ENCODE peak calls at places on chromosomes 2 and 18, in four cellular contexts. One of them, this sample, is unnamed. For H3K36me3 and H3K4me1, the result is how much of the 10 kb centered on the place peaks cover.

GRCh38 chr2:190835303-190835930 is 45.2 kb upstream of the GLS start:
- DNase-seq in left ventricle myocardium inferior: peak
- DNase-seq in PC-3: peak
- DNase-seq in lower lobe of right lung: no peak
- DNase-seq in this sample: no peak

GRCh38 chr2:11129598-11130449 is 25.4 kb upstream of the SLC66A3 start:
- DNase-seq in PC-3: peak
- DNase-seq in lower lobe of right lung: peak
- DNase-seq in left ventricle myocardium inferior: peak
- DNase-seq in this sample: peak

GRCh38 chr2:96601382-96602292 is 36.5 kb downstream of the KANSL3 start:
- DNase-seq in PC-3: no peak
- DNase-seq in left ventricle myocardium inferior: no peak
- DNase-seq in lower lobe of right lung: no peak
- DNase-seq in this sample: no peak

GRCh38 chr2:124607679-124608078 is 582.6 kb downstream of the CNTNAP5 start:
- DNase-seq in PC-3: no peak
- DNase-seq in left ventricle myocardium inferior: no peak
- DNase-seq in lower lobe of right lung: no peak
- DNase-seq in this sample: no peak

GRCh38 chr2:160376576-160376975 is 117.0 kb downstream of the RBMS1 start:
- DNase-seq in lower lobe of right lung: no peak
- DNase-seq in left ventricle myocardium inferior: no peak
- DNase-seq in PC-3: peak
- DNase-seq in this sample: no peak

GRCh38 chr2:96760986-96761832 is 507 bp downstream of the CNNM4 start:
- DNase-seq in lower lobe of right lung: peak
- DNase-seq in left ventricle myocardium inferior: no peak
- DNase-seq in PC-3: peak
- DNase-seq in this sample: peak

GRCh38 chr2:183250061-183250460 is 125.8 kb downstream of the NUP35 start:
- DNase-seq in left ventricle myocardium inferior: no peak
- DNase-seq in PC-3: no peak
- DNase-seq in lower lobe of right lung: no peak
- DNase-seq in this sample: no peak

GRCh38 chr18:6741786-6742185 is 12.3 kb downstream of the ARHGAP28 start:
- DNase-seq in lower lobe of right lung: no peak
- DNase-seq in left ventricle myocardium inferior: no peak
- DNase-seq in PC-3: no peak
- DNase-seq in this sample: no peak

GRCh38 chr18:37483221-37483971 is 82.2 kb downstream of the CELF4 start:
- DNase-seq in left ventricle myocardium inferior: no peak
- DNase-seq in lower lobe of right lung: no peak
- DNase-seq in PC-3: no peak
- DNase-seq in this sample: no peak
- H3K4me3 ChIP-seq in left ventricle myocardium inferior: no peak
- H3K4me3 ChIP-seq in lower lobe of right lung: no peak
- H3K4me3 ChIP-seq in PC-3: no peak
- H3K4me3 ChIP-seq in this sample: no peak

GRCh38 chr2:131044078-131044756 is 49.0 kb downstream of the FAM168B start:
- DNase-seq in left ventricle myocardium inferior: no peak
- DNase-seq in lower lobe of right lung: peak
- DNase-seq in PC-3: no peak
- DNase-seq in this sample: no peak

GRCh38 chr2:131044757-131045150 is 48.5 kb downstream of the FAM168B start:
- DNase-seq in left ventricle myocardium inferior: no peak
- DNase-seq in PC-3: no peak
- DNase-seq in lower lobe of right lung: no peak
- DNase-seq in this sample: no peak

GRCh38 chr2:131045925-131046579 is 47.2 kb downstream of the FAM168B start:
- DNase-seq in lower lobe of right lung: peak
- DNase-seq in PC-3: no peak
- DNase-seq in left ventricle myocardium inferior: no peak
- DNase-seq in this sample: no peak

GRCh38 chr2:131046580-131047274 is 46.5 kb downstream of the FAM168B start:
- DNase-seq in lower lobe of right lung: peak
- DNase-seq in PC-3: no peak
- DNase-seq in left ventricle myocardium inferior: no peak
- DNase-seq in this sample: no peak

GRCh38 chr2:131045286-131045924 is 47.9 kb downstream of the FAM168B start:
- DNase-seq in left ventricle myocardium inferior: no peak
- DNase-seq in PC-3: no peak
- DNase-seq in lower lobe of right lung: no peak
- DNase-seq in this sample: no peak
- H3K36me3 ChIP-seq in left ventricle myocardium inferior: under half
- H3K36me3 ChIP-seq in PC-3: under half
- H3K36me3 ChIP-seq in lower lobe of right lung: under half
- H3K36me3 ChIP-seq in this sample: under half

GRCh38 chr2:74197049-74197448 is 1.4 kb upstream of the MTHFD2 start:
- DNase-seq in lower lobe of right lung: no peak
- DNase-seq in PC-3: no peak
- DNase-seq in left ventricle myocardium inferior: no peak
- DNase-seq in this sample: no peak
- H3K4me1 ChIP-seq in lower lobe of right lung: under half
- H3K4me1 ChIP-seq in PC-3: under half
- H3K4me1 ChIP-seq in left ventricle myocardium inferior: under half
- H3K4me1 ChIP-seq in this sample: under half

DNA sequence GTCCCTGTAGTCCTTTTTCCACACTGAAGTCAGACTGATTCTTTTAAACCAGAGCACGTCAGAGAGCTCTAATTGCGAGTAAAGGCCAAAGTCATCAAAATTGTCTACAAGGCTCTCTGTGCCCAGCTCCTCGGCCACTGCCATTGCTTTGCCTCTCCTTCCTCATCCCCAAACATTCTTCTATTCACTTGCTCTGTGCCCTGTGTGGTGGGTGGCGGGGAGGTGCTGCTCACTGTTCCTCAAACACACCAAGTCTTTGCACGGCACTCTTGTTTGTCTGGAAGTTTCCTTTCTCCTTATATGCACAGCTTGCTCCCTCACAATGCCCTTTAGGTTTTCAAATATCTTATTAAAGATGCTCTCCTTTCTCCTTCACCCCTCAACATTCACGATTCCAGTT is 100.1 kb upstream of the FSHR start:
- DNase-seq in lower lobe of right lung: no peak
- DNase-seq in PC-3: no peak
- DNase-seq in left ventricle myocardium inferior: no peak
- DNase-seq in this sample: no peak
- H3K4me3 ChIP-seq in lower lobe of right lung: no peak
- H3K4me3 ChIP-seq in PC-3: no peak
- H3K4me3 ChIP-seq in left ventricle myocardium inferior: no peak
- H3K4me3 ChIP-seq in this sample: no peak

GRCh38 chr2:223451-223850 is 40.4 kb downstream of the SH3YL1 start:
- DNase-seq in PC-3: no peak
- DNase-seq in lower lobe of right lung: no peak
- DNase-seq in left ventricle myocardium inferior: no peak
- DNase-seq in this sample: no peak
- H3K36me3 ChIP-seq in PC-3: under half
- H3K36me3 ChIP-seq in lower lobe of right lung: half or more
- H3K36me3 ChIP-seq in left ventricle myocardium inferior: half or more
- H3K36me3 ChIP-seq in this sample: under half

DNA sequence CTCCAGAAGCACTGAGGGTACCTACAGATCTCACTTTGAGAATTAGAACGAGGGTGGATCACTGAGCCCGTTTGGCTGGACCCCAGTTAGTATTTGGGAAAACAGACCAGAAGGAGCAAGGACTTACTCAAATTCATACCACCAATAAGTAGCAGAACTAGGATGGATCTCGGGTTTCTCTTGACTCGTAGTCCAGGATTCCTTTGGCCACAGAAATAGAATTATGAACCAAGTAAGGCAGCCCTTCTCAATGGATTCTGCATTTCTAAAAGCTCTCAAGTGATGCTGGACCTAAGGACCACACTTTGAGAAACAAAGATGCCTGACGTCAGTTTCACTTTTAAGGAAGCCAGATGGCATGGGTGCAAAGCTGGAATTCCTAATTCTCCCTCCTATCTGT is 153.0 kb downstream of the KLHL29 start:
- DNase-seq in left ventricle myocardium inferior: no peak
- DNase-seq in lower lobe of right lung: no peak
- DNase-seq in PC-3: no peak
- DNase-seq in this sample: no peak
- H3K4me1 ChIP-seq in left ventricle myocardium inferior: under half
- H3K4me1 ChIP-seq in lower lobe of right lung: under half
- H3K4me1 ChIP-seq in PC-3: under half
- H3K4me1 ChIP-seq in this sample: under half

DNA sequence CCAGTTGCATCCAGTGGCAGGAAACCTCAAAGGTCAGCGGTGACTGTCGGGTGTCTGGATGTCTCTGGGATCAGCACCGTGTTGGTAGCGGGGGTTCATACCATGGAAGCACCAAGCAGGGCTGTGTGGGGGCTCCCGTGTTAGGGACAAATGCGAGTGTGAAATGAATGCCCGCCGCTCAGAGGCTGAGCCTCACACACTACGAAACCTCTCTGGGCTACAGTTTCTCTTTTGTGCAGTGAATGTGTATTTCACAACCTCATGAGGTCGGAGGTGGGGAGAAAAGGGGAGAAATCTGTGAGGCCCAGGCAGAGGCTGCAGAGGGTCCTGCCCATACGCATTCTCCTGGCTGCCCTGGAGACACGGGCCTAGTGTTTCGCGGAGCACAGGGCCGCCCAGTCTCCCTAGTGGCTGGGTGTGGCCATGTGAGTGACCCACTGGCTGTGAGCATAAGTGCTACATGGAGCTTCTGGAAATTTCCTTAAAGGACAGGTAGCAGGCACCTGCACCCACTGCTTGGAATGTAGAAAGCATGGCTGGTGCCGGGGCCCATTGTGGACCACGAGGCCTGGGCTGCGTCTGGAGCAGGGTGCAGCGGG is 138.0 kb upstream of the GLI2 start:
- DNase-seq in left ventricle myocardium inferior: no peak
- DNase-seq in lower lobe of right lung: peak
- DNase-seq in PC-3: no peak
- DNase-seq in this sample: no peak
- H3K4me3 ChIP-seq in left ventricle myocardium inferior: no peak
- H3K4me3 ChIP-seq in lower lobe of right lung: no peak
- H3K4me3 ChIP-seq in PC-3: no peak
- H3K4me3 ChIP-seq in this sample: no peak

GRCh38 chr2:48464264-48464663 is 65.7 kb upstream of the STON1 start:
- DNase-seq in lower lobe of right lung: no peak
- DNase-seq in left ventricle myocardium inferior: no peak
- DNase-seq in PC-3: no peak
- DNase-seq in this sample: no peak
- H3K36me3 ChIP-seq in lower lobe of right lung: half or more
- H3K36me3 ChIP-seq in left ventricle myocardium inferior: half or more
- H3K36me3 ChIP-seq in PC-3: half or more
- H3K36me3 ChIP-seq in this sample: half or more

This sample was measured in Peyer's patch.